ENCODE peak calls at places on chromosomes 3 and 15, in seven cellular contexts. C is B cell, R is AG10803, M is WTC11, N is nephron progenitor cell, Z is neural crest cell, D is cardiac muscle cell. Q is an unnamed sample.

GRCh38 chr3:13419356-13420050 is 619 bp downstream of the NUP210 start:
- DNase-seq in R (no peak), D (peak), C (peak), N (peak), M (peak), Z (peak), Q (peak)

GRCh38 chr15:89113263-89113662 is 25.0 kb downstream of the ABHD2 start:
- DNase-seq in C (no peak), Z (no peak), N (no peak), R (no peak), M (no peak), D (no peak), Q (no peak)

GRCh38 chr15:76996526-76997401 is 1.8 kb downstream of the PSTPIP1 start:
- DNase-seq in M (no peak), N (no peak), Z (no peak), D (no peak), C (no peak), R (peak), Q (no peak)

GRCh38 chr15:66883322-66883911 is 181.4 kb downstream of the SMAD6 start:
- DNase-seq in Z (no peak), C (no peak), N (peak), M (peak), D (peak), R (peak), Q (no peak)

GRCh38 chr15:65177901-65178300 is 7.2 kb downstream of the CLPX start:
- DNase-seq in Z (no peak), R (no peak), M (no peak), C (no peak), D (no peak), N (no peak), Q (no peak)

GRCh38 chr3:172102123-172102882 is 62.9 kb downstream of the FNDC3B start:
- DNase-seq in Z (no peak), C (peak), D (no peak), N (no peak), R (no peak), M (no peak), Q (no peak)

GRCh38 chr15:80151148-80151547 is 1.7 kb upstream of the FAH start:
- DNase-seq in N (peak), R (no peak), C (no peak), M (no peak), Z (no peak), D (no peak), Q (no peak)

GRCh38 chr15:78142332-78142731 is 6.8 kb upstream of the IDH3A start:
- DNase-seq in N (no peak), R (no peak), Z (no peak), M (no peak), C (no peak), D (no peak), Q (no peak)

GRCh38 chr3:69426291-69426690 is 40.4 kb upstream of the FRMD4B start:
- DNase-seq in D (no peak), R (no peak), N (no peak), C (no peak), M (no peak), Z (no peak), Q (no peak)

GRCh38 chr3:136818191-136818850 is 605 bp upstream of the SLC35G2 start:
- DNase-seq in Z (no peak), C (peak), R (peak), N (peak), D (peak), M (peak), Q (peak)

GRCh38 chr3:143654906-143655305 is 193.4 kb downstream of the SLC9A9 start:
- DNase-seq in D (no peak), N (no peak), Z (no peak), C (no peak), R (peak), M (no peak), Q (no peak)

GRCh38 chr15:92822216-92823144 is 77.6 kb upstream of the CHD2 start:
- DNase-seq in R (no peak), Z (no peak), C (no peak), D (no peak), M (no peak), N (no peak), Q (no peak)

GRCh38 chr15:25763206-25763880 is 99.8 kb downstream of the ATP10A start:
- DNase-seq in Z (no peak), R (peak), D (no peak), C (no peak), M (no peak), N (no peak), Q (no peak)

GRCh38 chr15:94287794-94288246 is 56.5 kb downstream of the MCTP2 start:
- DNase-seq in M (no peak), N (no peak), Z (no peak), C (peak), D (no peak), R (no peak), Q (peak)

GRCh38 chr15:62889734-62890505 is 152.6 kb upstream of the TPM1 start:
- DNase-seq in D (no peak), N (no peak), Z (no peak), R (peak), M (no peak), C (no peak), Q (no peak)

GRCh38 chr15:92681141-92681622 is 25.6 kb upstream of the FAM174B start:
- DNase-seq in C (no peak), D (no peak), R (peak), Z (no peak), M (no peak), N (no peak), Q (no peak)

GRCh38 chr3:112092439-112093179 is 6.4 kb downstream of the C3orf52 start:
- DNase-seq in M (no peak), D (peak), R (peak), N (no peak), Z (no peak), C (no peak), Q (peak)

GRCh38 chr15:53446376-53446775 is 313.1 kb downstream of the WDR72 start:
- DNase-seq in D (no peak), M (no peak), C (no peak), Z (no peak), N (no peak), R (no peak), Q (no peak)

GRCh38 chr15:68542771-68543544 is 35.8 kb upstream of the CORO2B start:
- DNase-seq in C (no peak), M (no peak), N (no peak), D (no peak), Z (no peak), R (peak), Q (no peak)

GRCh38 chr3:120349819-120350125 is 618 bp upstream of the LRRC58 start:
- DNase-seq in D (no peak), N (no peak), M (no peak), Z (no peak), C (no peak), R (no peak), Q (no peak)

GRCh38 chr3:155846119-155846518 is 8.1 kb downstream of the SLC33A1 start:
- DNase-seq in R (no peak), Z (no peak), N (no peak), C (no peak), D (no peak), M (no peak), Q (peak)

GRCh38 chr15:63277044-63277892 is at the start of gene APH1B:
- DNase-seq in M (peak), C (peak), R (peak), Z (peak), N (peak), D (peak), Q (peak)

GRCh38 chr15:63274427-63274826 is 3.0 kb upstream of the APH1B start:
- DNase-seq in R (peak), N (no peak), Z (no peak), C (no peak), D (no peak), M (peak), Q (no peak)

GRCh38 chr3:168878655-168879054 is 782.9 kb upstream of the GOLIM4 start:
- DNase-seq in D (no peak), N (no peak), C (no peak), M (no peak), R (peak), Z (no peak), Q (no peak)

GRCh38 chr3:143974181-143974876 is 2.7 kb downstream of the DIPK2A start:
- DNase-seq in N (no peak), R (no peak), C (no peak), Z (no peak), D (no peak), M (no peak), Q (no peak)

GRCh38 chr3:42660898-42661297 is 7.4 kb downstream of the ZBTB47 start:
- DNase-seq in N (no peak), D (no peak), M (no peak), C (no peak), R (no peak), Z (no peak), Q (peak)

GRCh38 chr15:50906954-50907865 is 1.3 kb upstream of the AP4E1 start:
- DNase-seq in D (no peak), N (no peak), Z (no peak), M (no peak), R (no peak), C (peak), Q (peak)

GRCh38 chr3:158789592-158789991 is 12.3 kb upstream of the MFSD1 start:
- DNase-seq in R (peak), D (no peak), C (no peak), N (no peak), M (no peak), Z (no peak), Q (no peak)

GRCh38 chr3:13207975-13208705 is 134.9 kb upstream of the IQSEC1 start:
- DNase-seq in N (no peak), Z (no peak), C (no peak), D (no peak), R (no peak), M (no peak), Q (no peak)

GRCh38 chr15:58454950-58455401 is 23.2 kb downstream of the LIPC start:
- DNase-seq in N (no peak), R (no peak), D (no peak), Z (no peak), C (no peak), M (no peak), Q (no peak)

GRCh38 chr15:51623386-51623938 is 891 bp upstream of the DMXL2 start:
- DNase-seq in M (no peak), N (no peak), Z (no peak), R (no peak), D (no peak), C (no peak), Q (no peak)

GRCh38 chr3:78497025-78497424 is 1270.8 kb downstream of the ROBO1 start:
- DNase-seq in Z (no peak), C (no peak), M (no peak), N (no peak), R (no peak), D (peak), Q (no peak)

DNA sequence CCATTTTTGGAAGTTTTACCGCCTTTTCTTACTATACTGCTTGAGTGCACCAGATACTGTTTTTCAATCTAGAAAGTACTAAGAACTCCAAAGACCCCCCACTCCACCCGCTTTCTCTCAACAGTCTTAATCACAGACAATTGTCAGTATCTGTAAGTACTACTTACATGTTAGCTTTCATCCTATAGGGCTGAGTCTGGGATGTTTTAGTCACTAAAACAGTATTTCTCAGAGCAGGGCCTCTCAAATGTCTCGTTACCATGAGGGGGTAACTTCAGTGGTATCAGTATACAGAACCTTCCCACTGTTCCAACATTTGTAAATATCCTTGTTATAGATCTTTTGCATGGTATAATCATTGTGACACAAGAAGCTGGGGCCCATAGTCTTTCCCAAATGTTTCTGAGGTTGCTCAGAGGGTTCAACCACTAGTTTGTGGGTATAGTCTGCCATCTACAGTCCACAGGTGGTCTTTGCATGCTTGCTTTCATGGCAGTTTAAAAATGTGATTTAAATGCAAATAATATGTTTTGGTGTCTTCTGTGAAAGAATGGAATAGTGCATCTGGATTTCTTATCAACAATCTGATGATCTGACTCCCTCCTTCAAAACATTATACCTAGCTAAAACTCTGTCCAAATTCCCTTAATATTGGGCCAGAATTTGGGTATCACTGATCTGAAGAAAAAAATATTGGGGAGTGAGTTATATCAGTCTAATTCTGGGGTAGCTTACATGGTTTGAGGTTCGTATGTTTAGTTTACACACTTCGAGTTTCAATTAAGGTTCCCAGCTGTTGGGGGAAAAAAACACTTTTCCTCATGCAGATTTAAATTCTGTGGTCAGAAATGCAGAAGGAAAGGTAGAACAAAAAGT is 18.0 kb upstream of the DNAJC13 start:
- DNase-seq in D (peak), M (peak), Z (peak), N (peak), C (no peak), R (peak), Q (peak)
- TF ChIP-seq CTCF in D (peak), M (peak), Z (peak), N (peak), C (peak), R (peak), Q (peak)

DNA sequence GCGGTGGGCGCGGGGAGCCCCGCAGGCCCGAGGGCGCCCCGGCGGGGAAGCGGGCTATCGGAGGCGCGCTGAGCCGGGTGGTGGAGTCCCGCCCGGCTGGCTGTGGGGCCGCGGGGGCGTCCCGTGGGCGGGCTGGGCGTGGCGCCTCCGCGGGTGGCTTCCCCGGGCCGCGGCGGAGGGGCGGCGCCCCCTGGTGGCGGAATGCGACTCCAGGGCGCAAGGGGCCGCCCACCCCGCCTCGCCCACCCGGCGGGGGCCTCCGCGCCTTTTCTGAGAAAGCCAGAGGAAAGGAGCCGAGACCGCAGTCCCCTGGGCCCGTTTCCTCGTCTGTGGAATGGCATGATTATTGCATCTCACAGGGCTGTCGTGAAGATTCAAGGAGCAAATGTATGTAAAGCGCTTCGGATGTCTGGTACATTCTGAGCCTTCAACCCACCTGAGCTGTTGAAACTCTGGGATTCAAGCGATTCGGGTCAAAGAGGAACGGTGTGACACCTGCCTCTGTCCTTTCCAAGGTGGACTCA is 31.9 kb upstream of the RAB6B start:
- DNase-seq in D (peak), C (peak), Z (peak), M (peak), N (peak), R (peak), Q (peak)
- TF ChIP-seq CTCF in D (peak), C (peak), Z (peak), M (peak), N (peak), R (peak), Q (peak)

DNA sequence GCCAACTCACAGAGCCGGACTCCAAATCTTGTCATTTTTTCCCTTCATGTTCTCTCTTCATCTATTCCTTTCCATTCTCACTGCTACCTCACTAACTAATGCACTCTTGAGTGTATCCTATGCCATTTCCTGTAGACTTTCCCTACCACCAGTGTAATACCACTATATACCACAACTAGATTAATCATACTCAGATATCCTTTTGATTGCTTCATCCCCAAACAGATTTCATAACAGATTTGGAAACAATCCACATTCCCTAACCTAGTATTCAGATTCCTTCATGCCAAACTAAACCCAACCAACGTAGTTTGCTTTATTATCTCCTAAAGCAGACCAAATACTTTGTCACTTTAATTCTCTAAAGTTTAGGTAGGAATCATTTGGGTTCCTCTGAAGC is 2.6 kb upstream of the PLOD2 start:
- DNase-seq in R (peak), N (no peak), Z (no peak), C (no peak), D (no peak), M (no peak), Q (no peak)
- TF ChIP-seq CTCF in R (peak), N (no peak), Z (peak), C (no peak), D (peak), M (no peak), Q (no peak)

GRCh38 chr15:71440479-71441071 is 325.3 kb downstream of the THSD4 start:
- DNase-seq in D (peak), Z (no peak), R (peak), C (no peak), N (no peak), M (no peak), Q (peak)
- TF ChIP-seq CTCF in D (peak), Z (peak), R (peak), C (peak), N (peak), M (peak), Q (peak)

DNA sequence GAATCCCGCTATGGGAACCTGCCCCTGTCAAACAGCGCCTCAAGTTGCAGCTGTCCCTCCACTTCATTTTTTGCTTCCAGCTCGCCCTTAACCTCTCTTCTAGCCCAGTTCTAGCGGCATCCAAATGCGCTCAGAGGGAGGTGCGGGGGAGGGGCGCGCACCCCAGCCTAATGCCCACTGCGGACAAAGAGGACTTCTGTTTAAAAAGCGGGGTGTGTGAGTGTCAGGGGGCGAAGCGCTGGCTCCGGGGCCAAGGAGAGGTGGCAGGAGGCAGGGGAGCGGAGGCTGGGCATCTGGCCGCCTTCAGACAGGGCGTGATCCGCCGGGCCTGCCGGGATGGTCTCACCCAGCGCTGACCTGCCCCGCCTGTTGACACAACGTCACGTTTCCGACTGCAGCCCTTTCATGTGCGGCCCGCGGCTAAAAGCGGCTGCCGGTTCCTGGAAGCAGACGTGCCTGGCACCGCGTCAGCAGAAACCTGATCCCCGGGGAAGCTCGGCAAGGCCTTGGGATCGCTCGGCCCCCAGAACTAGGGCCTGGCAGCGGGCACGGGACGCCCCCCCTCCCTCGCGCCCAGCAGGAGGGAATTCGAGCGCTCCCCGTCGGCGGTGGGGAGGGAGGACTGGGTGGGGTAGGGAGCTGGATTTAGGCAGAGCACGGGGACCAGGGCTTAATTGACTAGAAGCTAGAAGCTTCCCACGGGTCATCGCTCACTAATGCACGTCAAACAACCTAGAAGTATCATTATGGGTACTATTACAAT is 7.6 kb downstream of the BHLHE40 start:
- DNase-seq in C (peak), M (peak), D (peak), N (peak), Z (peak), R (peak), Q (peak)
- TF ChIP-seq CTCF in C (no peak), M (no peak), D (no peak), N (no peak), Z (no peak), R (peak), Q (no peak)

GRCh38 chr3:21170964-21171363 is 580.0 kb downstream of the ZNF385D start:
- DNase-seq in C (no peak), D (peak), M (no peak), Z (peak), N (peak), R (no peak), Q (no peak)
- TF ChIP-seq CTCF in C (peak), D (peak), M (peak), Z (peak), N (peak), R (peak), Q (peak)

Q was measured in GM10248.